ENCODE peak calls at places on chromosomes 2 and 18, in five cellular contexts. T is stimulated activated CD4-positive, alpha-beta T cell treated with anti-CD3 and anti-CD28 coated beads, Interleukin-2, amount 100 ng/mL, for 48 hours; J is CD4-positive, CD25-positive, alpha-beta regulatory T cell; X is iris pigment epithelial cell; R is sciatic nerve. S is an unnamed sample.

GRCh38 chr2:240149943-240150784 is 9.7 kb upstream of the OTOS start:
- DNase-seq in X (peak), T (peak), R (no peak), J (peak), S (peak)

GRCh38 chr2:222969491-222969890 is 82.5 kb upstream of the KCNE4 start:
- DNase-seq in R (no peak), J (no peak), X (peak), T (no peak), S (no peak)

GRCh38 chr18:3255611-3256165 is 6.2 kb upstream of the MYL12B start:
- DNase-seq in R (no peak), X (no peak), J (no peak), T (no peak), S (no peak)

GRCh38 chr2:230942371-230942770 is 17.3 kb upstream of the GPR55 start:
- DNase-seq in R (peak), T (no peak), X (no peak), J (no peak), S (no peak)

GRCh38 chr2:42756956-42757513 is 6.9 kb downstream of the OXER1 start:
- DNase-seq in X (no peak), J (no peak), R (no peak), T (no peak), S (no peak)

GRCh38 chr2:145800201-145801091 is 1280.5 kb upstream of the ZEB2 start:
- DNase-seq in J (no peak), T (no peak), R (no peak), X (peak), S (no peak)

GRCh38 chr2:196263181-196263747 is 91.9 kb upstream of the STK17B start:
- DNase-seq in J (peak), T (no peak), X (peak), R (no peak), S (no peak)

GRCh38 chr2:152200562-152201465 is 25.3 kb upstream of the STAM2 start:
- DNase-seq in R (peak), T (peak), J (no peak), X (peak), S (no peak)

GRCh38 chr2:100580474-100581264 is 17.9 kb downstream of the PDCL3 start:
- DNase-seq in R (no peak), J (peak), T (no peak), X (no peak), S (peak)

GRCh38 chr2:147607379-147607778 is 237.4 kb upstream of the ACVR2A start:
- DNase-seq in R (no peak), X (no peak), T (no peak), J (no peak), S (no peak)

GRCh38 chr2:190835303-190835930 is 45.2 kb upstream of the GLS start:
- DNase-seq in J (no peak), R (no peak), T (no peak), X (peak), S (no peak)

GRCh38 chr18:49135871-49136270 is 185.1 kb upstream of the SMAD7 start:
- DNase-seq in X (peak), R (no peak), J (no peak), T (no peak), S (no peak)

GRCh38 chr2:64637000-64637628 is 16.6 kb downstream of the SERTAD2 start:
- DNase-seq in X (no peak), R (no peak), J (no peak), T (no peak), S (no peak)

GRCh38 chr2:204451766-204452165 is 93.5 kb upstream of the PARD3B start:
- DNase-seq in T (no peak), J (no peak), R (no peak), X (no peak), S (no peak)

GRCh38 chr2:100292022-100292580 is 30.2 kb downstream of the LONRF2 start:
- DNase-seq in T (peak), J (peak), X (peak), R (no peak), S (no peak)